ENCODE peak calls at places on chromosome 2, in four cellular contexts. One of them, this sample, is unnamed.

GRCh38 chr2:5093056-5093455 is 599.1 kb upstream of the SOX11 start:
- DNase-seq in HepG2: no peak
- DNase-seq in K562: no peak
- DNase-seq in GM12878: no peak
- DNase-seq in this sample: no peak

GRCh38 chr2:217899231-217900009 is 103.4 kb downstream of the TNS1 start:
- DNase-seq in GM12878: no peak
- DNase-seq in K562: peak
- DNase-seq in HepG2: peak
- DNase-seq in this sample: peak

GRCh38 chr2:64675860-64676259 is 22.1 kb upstream of the SERTAD2 start:
- DNase-seq in GM12878: no peak
- DNase-seq in HepG2: peak
- DNase-seq in K562: peak
- DNase-seq in this sample: no peak

GRCh38 chr2:75003276-75003675 is 44.8 kb downstream of the POLE4 start:
- DNase-seq in K562: no peak
- DNase-seq in HepG2: peak
- DNase-seq in GM12878: no peak
- DNase-seq in this sample: no peak

GRCh38 chr2:199589303-199589702 is 131.6 kb upstream of the SATB2 start:
- DNase-seq in K562: no peak
- DNase-seq in GM12878: no peak
- DNase-seq in HepG2: no peak
- DNase-seq in this sample: no peak

GRCh38 chr2:188119112-188119838 is 172.4 kb upstream of the GULP1 start:
- DNase-seq in GM12878: no peak
- DNase-seq in K562: no peak
- DNase-seq in HepG2: no peak
- DNase-seq in this sample: no peak

GRCh38 chr2:112140413-112140802 is 2.2 kb downstream of the FBLN7 start:
- DNase-seq in K562: no peak
- DNase-seq in GM12878: no peak
- DNase-seq in HepG2: no peak
- DNase-seq in this sample: no peak

GRCh38 chr2:113156278-113157107 is 17.3 kb upstream of the PSD4 start:
- DNase-seq in GM12878: no peak
- DNase-seq in K562: no peak
- DNase-seq in HepG2: peak
- DNase-seq in this sample: peak

GRCh38 chr2:9269695-9270365 is 63.2 kb downstream of the ASAP2 start:
- DNase-seq in K562: no peak
- DNase-seq in HepG2: no peak
- DNase-seq in GM12878: no peak
- DNase-seq in this sample: no peak

GRCh38 chr2:167553635-167554034 is 665.4 kb downstream of the XIRP2 start:
- DNase-seq in GM12878: no peak
- DNase-seq in HepG2: no peak
- DNase-seq in K562: no peak
- DNase-seq in this sample: no peak

GRCh38 chr2:41909584-41909983 is 138.2 kb upstream of the PKDCC start:
- DNase-seq in HepG2: no peak
- DNase-seq in GM12878: no peak
- DNase-seq in K562: no peak
- DNase-seq in this sample: no peak

GRCh38 chr2:26330604-26331003 is 15.3 kb upstream of the SELENOI start:
- DNase-seq in GM12878: no peak
- DNase-seq in HepG2: no peak
- DNase-seq in K562: no peak
- DNase-seq in this sample: no peak

GRCh38 chr2:46653539-46653938 is 174.2 kb downstream of the TMEM247 start:
- DNase-seq in HepG2: no peak
- DNase-seq in GM12878: no peak
- DNase-seq in K562: no peak
- DNase-seq in this sample: no peak

GRCh38 chr2:162586311-162586710 is 242.4 kb downstream of the GCA start:
- DNase-seq in HepG2: no peak
- DNase-seq in K562: no peak
- DNase-seq in GM12878: no peak
- DNase-seq in this sample: no peak

GRCh38 chr2:3111267-3111666 is 266.4 kb downstream of the EIPR1 start:
- DNase-seq in GM12878: no peak
- DNase-seq in HepG2: no peak
- DNase-seq in K562: no peak
- DNase-seq in this sample: no peak

GRCh38 chr2:86392873-86393272 is 48.3 kb upstream of the KDM3A start:
- DNase-seq in GM12878: no peak
- DNase-seq in K562: no peak
- DNase-seq in HepG2: no peak
- DNase-seq in this sample: no peak

DNA sequence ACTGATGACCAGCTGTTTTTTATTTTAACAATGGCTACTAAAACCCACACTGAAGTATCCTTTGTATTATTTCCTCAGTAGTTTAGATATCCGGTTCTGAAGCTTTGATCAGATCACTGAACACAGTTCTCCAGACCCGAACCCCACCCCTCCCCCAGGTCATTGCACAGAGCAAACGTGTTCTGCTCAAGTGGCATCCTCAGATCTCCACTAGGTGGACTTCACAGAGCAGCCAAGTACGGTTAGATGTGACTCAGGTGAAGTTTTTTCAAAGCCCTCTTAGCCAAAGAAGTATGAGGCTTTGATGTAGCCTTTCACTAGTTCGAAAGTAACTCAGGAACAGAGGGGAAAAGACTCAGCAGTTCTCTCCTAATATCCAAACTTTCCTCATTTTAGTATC is 142.7 kb upstream of the NRP2 start:
- DNase-seq in GM12878: no peak
- DNase-seq in K562: no peak
- DNase-seq in HepG2: peak
- DNase-seq in this sample: no peak
- TF ChIP-seq CTCF in GM12878: no peak
- TF ChIP-seq CTCF in K562: no peak
- TF ChIP-seq CTCF in HepG2: peak
- TF ChIP-seq CTCF in this sample: no peak

GRCh38 chr2:141109633-141110032 is 1021.2 kb downstream of the LRP1B start:
- DNase-seq in HepG2: peak
- DNase-seq in K562: no peak
- DNase-seq in GM12878: no peak
- DNase-seq in this sample: no peak
- TF ChIP-seq CREM in HepG2: no peak
- TF ChIP-seq CREM in K562: no peak
- TF ChIP-seq CREM in GM12878: no peak
- TF ChIP-seq CREM in this sample: no peak

DNA sequence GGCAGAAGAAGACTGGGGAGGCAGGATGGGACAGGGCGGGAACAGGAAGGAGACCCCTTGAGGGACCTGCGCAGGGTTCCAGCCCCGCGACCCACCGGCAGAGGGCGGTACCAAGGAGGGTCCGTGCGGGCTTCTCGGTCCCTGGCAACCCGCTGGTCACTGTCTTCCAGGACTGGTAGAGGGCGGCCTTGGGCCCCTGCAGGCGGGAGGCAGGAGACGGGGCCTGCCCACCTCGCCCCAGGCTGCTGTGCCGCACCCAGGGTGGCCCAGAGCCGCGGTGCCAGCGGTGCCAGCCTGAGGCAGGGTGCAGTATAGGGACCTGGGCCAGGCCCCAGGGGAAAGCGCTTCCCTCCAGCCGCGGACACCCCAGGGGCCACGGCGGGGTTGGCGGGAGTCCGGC is 34.5 kb downstream of the NEURL3 start:
- DNase-seq in K562: peak
- DNase-seq in GM12878: no peak
- DNase-seq in HepG2: no peak
- DNase-seq in this sample: peak
- TF ChIP-seq CTCF in K562: peak
- TF ChIP-seq CTCF in GM12878: peak
- TF ChIP-seq CTCF in HepG2: peak
- TF ChIP-seq CTCF in this sample: peak

DNA sequence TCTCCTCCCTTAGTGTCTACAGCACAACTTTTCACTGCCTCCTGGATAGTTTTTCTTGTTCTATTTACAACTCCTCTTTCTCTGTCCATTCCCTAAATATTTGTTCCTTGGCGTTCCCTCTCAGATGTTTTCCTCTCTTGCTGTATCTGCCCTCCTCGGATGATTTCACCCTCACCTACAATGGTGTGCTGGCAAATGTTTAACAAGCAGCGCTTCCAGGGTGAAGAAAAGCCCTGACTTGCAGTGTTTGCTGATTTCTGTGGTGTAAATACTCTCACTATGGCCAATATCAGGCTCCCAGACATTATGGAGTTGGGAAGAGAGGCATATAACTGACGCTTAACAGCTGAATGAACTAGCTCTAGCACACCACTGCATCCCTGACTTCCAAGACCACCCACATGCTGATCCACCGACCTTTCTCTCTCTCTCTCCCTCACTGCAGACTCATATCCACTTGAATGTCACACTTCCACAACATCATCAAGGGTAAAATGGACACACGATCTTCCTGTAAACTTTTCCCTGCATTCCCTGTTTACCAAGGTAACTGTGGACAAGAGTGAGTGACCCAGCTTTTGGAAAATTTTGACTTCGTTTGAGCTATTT is 31.5 kb upstream of the SPTBN1 start:
- DNase-seq in GM12878: no peak
- DNase-seq in K562: no peak
- DNase-seq in HepG2: peak
- DNase-seq in this sample: no peak
- TF ChIP-seq CREM in GM12878: no peak
- TF ChIP-seq CREM in K562: no peak
- TF ChIP-seq CREM in HepG2: no peak
- TF ChIP-seq CREM in this sample: no peak

DNA sequence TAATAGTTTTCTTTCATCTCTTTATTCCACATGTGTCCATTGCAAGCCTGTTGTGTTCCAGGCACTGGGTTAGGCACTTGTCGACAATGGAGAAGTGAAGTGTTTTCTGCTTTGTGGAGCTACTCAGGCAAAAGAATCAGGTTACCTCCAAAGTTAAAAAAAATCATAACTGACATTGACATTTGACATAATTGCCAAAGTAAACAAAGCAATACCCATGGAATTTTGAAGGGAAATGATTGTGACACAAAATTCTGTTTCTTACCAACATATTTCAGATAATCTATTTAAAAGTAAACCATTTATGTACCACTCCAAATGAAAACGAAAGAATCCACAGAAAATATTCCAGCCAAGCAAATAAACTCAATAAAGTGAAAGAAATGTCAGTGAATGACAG is 6.4 kb upstream of the TGFA start:
- DNase-seq in GM12878: no peak
- DNase-seq in K562: no peak
- DNase-seq in HepG2: no peak
- DNase-seq in this sample: no peak
- TF ChIP-seq CTCF in GM12878: no peak
- TF ChIP-seq CTCF in K562: no peak
- TF ChIP-seq CTCF in HepG2: no peak
- TF ChIP-seq CTCF in this sample: no peak

DNA sequence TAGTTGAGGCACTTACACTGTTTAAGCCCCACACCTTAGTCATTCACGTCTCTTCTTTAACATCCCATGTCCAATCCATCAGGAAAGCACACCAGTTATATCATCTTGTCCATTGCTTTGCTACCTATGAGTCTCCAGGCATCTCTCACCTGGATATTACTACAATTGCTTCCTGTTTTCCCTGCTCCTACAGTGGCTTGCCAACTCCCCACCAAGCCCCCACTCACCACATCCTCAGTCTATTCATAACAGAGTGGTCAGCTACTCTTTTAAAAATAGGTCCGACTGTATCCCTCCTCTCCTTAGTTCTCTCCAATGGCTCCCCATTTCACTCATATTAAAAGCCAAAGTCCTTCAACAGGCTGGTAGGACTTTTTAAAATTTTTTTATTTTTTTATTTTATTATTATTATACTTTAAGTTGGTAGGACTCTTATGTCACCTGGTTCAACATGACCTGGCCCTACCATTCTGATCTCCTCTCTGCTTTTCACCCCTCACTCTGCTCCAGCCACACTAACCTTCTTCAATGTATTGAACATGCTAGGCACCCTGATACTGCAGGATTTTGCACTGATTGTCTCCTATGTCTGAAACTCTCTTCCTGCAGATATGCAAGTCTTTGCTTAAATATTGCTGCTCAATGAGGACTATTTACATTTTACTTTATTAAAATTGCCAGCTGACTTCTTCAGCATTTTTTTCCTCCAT is 253.2 kb downstream of the CYRIA start:
- DNase-seq in GM12878: no peak
- DNase-seq in K562: no peak
- DNase-seq in HepG2: no peak
- DNase-seq in this sample: no peak
- TF ChIP-seq CREM in GM12878: no peak
- TF ChIP-seq CREM in K562: no peak
- TF ChIP-seq CREM in HepG2: no peak
- TF ChIP-seq CREM in this sample: no peak

DNA sequence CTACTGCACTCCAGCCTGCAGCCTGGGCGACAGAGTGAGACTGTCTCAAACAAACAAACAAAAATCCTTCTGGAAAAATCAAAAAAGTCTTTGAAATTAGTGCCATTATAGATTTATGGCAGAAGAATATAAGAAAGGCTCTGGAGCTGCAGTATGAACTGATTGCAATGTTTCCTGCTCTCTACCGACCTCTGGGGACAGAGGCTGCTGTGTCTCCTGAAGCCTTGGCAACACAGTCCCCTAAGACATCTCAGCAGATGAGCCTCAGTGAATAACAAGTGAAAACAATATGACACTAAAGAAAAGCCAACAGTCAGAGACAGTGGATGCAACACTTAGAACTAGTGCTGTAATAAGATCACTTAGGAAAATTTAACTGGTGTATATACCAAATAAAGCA is 494.9 kb upstream of the LRATD1 start:
- DNase-seq in HepG2: no peak
- DNase-seq in GM12878: no peak
- DNase-seq in K562: no peak
- DNase-seq in this sample: peak
- TF ChIP-seq CTCF in HepG2: no peak
- TF ChIP-seq CTCF in GM12878: peak
- TF ChIP-seq CTCF in K562: no peak
- TF ChIP-seq CTCF in this sample: no peak

GRCh38 chr2:54605836-54606235 is 117.6 kb upstream of the EML6 start:
- DNase-seq in HepG2: no peak
- DNase-seq in K562: no peak
- DNase-seq in GM12878: no peak
- DNase-seq in this sample: no peak

GRCh38 chr2:54606393-54606973 is 117.0 kb upstream of the EML6 start:
- DNase-seq in GM12878: no peak
- DNase-seq in HepG2: no peak
- DNase-seq in K562: no peak
- DNase-seq in this sample: no peak

GRCh38 chr2:54603357-54603756 is 120.1 kb upstream of the EML6 start:
- DNase-seq in K562: no peak
- DNase-seq in GM12878: no peak
- DNase-seq in HepG2: no peak
- DNase-seq in this sample: no peak

GRCh38 chr2:54603796-54604195 is 119.7 kb upstream of the EML6 start:
- DNase-seq in GM12878: no peak
- DNase-seq in HepG2: no peak
- DNase-seq in K562: no peak
- DNase-seq in this sample: no peak

GRCh38 chr2:54604771-54605350 is 118.6 kb upstream of the EML6 start:
- DNase-seq in GM12878: no peak
- DNase-seq in HepG2: no peak
- DNase-seq in K562: no peak
- DNase-seq in this sample: no peak
- TF ChIP-seq CREM in GM12878: no peak
- TF ChIP-seq CREM in HepG2: no peak
- TF ChIP-seq CREM in K562: no peak
- TF ChIP-seq CREM in this sample: no peak